ENCODE peak calls at places on chromosome 10, in seven cellular contexts. A is trophoblast cell, I is neuronal stem cell, Q is caudate nucleus, F is suprapubic skin, U is OCI-LY7, S is heart right ventricle. G is an unnamed sample.

GRCh38 chr10:36182059-36182654 is 540.1 kb upstream of the FZD8 start:
- DNase-seq in A (no peak), I (no peak), Q (no peak), F (no peak), U (no peak), S (no peak), G (no peak)

GRCh38 chr10:100568937-100569336 is 33.2 kb downstream of the HIF1AN start:
- DNase-seq in A (no peak), I (no peak), Q (no peak), F (no peak), U (no peak), S (no peak), G (peak; percentile 75)

GRCh38 chr10:33211123-33211878 is 123.2 kb downstream of the NRP1 start:
- DNase-seq in A (no peak), I (no peak), Q (no peak), F (no peak), U (no peak), S (no peak), G (no peak)

GRCh38 chr10:11336703-11337102 is 274.7 kb downstream of the USP6NL start:
- DNase-seq in A (peak; percentile 9), I (peak; percentile 54), Q (no peak), F (no peak), U (no peak), S (no peak), G (no peak)

GRCh38 chr10:74738052-74738451 is 88.3 kb upstream of the KAT6B start:
- DNase-seq in A (no peak), I (no peak), Q (no peak), F (no peak), U (peak; percentile 54), S (no peak), G (no peak)

GRCh38 chr10:101889256-101890210 is 45.9 kb upstream of the KCNIP2 start:
- DNase-seq in A (peak; percentile 91), I (peak; percentile 67), Q (peak; percentile 10), F (no peak), U (peak; percentile 79), S (peak; percentile 79), G (peak; percentile 87)

GRCh38 chr10:75430000-75430763 is 1.2 kb upstream of the LRMDA start:
- DNase-seq in A (no peak), I (peak; percentile 73), Q (no peak), F (no peak), U (peak; percentile 8), S (peak; percentile 75), G (peak; percentile 70)

GRCh38 chr10:77641788-77642397 is 4.3 kb upstream of the KCNMA1 start:
- DNase-seq in A (peak; percentile 93), I (peak; percentile 77), Q (no peak), F (no peak), U (peak; percentile 70), S (peak; percentile 66), G (peak; percentile 71)

GRCh38 chr10:96830511-96831199 is 1.4 kb upstream of the LCOR start:
- DNase-seq in A (peak; percentile 96), I (peak; percentile 75), Q (no peak), F (no peak), U (peak; percentile 88), S (peak; percentile 54), G (peak; percentile 76)

DNA sequence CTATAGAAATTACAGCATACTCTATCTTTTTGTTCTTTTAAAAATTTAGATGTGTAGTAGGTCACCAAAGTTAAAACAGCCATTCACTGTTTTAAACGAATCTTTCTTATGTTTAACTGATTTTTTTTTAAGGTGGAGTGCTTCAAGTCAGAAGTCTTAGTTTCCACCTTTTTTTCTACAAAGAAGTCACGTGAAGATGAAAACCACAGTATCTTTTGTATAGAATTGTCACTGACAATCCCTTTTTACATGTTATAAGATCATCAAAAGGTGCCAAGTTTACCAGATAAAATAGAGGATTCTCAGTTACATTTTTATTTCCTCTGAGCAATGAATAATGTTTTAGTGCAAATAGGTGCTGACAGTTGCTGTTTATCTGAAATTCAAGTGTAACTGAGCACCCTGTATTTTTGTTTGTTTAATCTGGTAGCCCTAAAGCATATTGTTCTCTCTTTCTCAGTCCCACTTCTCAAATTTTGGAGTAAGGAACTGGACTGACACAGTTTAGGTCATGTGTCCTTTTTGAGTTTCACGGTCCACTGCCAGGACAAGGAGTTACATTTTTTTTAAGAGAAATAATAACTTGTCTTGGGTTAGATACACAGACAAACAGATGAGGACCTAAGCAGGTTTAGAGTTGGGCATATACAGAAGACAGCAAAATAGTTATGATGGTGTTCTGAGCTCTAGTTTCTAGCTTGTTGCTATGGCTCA is 233.2 kb upstream of the MBL2 start:
- DNase-seq in A (no peak), I (no peak), Q (no peak), F (no peak), U (no peak), S (no peak), G (no peak)
- H3K27ac ChIP-seq in A (no peak overlapping the region), I (no peak overlapping the region), Q (no peak overlapping the region), F (no peak overlapping the region), U (no peak overlapping the region), S (no peak overlapping the region), G (no peak overlapping the region)

GRCh38 chr10:60964257-60965235 is 20.6 kb upstream of the RHOBTB1 start:
- DNase-seq in A (peak; percentile 98), I (peak; percentile 56), Q (peak; percentile 8), F (peak; percentile 86), U (peak; percentile 60), S (peak; percentile 80), G (peak; percentile 74)
- H3K27ac ChIP-seq in A (no peak overlapping the region), I (no peak overlapping the region), Q (peak overlapping the region; percentile 26), F (peak overlapping the region; percentile 76), U (no peak overlapping the region), S (peak overlapping the region; percentile 52), G (no peak overlapping the region)

DNA sequence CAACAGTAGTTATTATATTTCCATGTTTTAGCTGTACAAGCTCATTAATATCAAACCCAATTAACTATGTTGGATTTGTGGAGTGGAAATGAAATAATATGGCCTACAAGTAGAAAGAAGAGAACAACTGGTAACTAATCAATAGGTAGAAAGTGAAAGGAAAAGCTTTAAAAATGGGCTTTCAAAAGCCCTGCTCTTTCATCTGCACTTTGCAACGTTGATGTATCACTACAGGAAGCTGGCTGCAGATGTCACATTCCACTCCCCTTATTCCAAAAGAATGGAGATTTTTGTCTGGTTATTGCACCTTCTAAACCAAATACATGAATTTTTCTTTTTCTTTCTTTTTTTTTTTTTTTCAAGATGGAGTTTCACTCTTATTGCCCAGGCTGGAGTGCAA is 11.7 kb upstream of the MKI67 start:
- DNase-seq in A (peak; percentile 75), I (no peak), Q (no peak), F (no peak), U (no peak), S (no peak), G (no peak)
- H3K27ac ChIP-seq in A (no peak overlapping the region), I (no peak overlapping the region), Q (no peak overlapping the region), F (no peak overlapping the region), U (no peak overlapping the region), S (no peak overlapping the region), G (no peak overlapping the region)

DNA sequence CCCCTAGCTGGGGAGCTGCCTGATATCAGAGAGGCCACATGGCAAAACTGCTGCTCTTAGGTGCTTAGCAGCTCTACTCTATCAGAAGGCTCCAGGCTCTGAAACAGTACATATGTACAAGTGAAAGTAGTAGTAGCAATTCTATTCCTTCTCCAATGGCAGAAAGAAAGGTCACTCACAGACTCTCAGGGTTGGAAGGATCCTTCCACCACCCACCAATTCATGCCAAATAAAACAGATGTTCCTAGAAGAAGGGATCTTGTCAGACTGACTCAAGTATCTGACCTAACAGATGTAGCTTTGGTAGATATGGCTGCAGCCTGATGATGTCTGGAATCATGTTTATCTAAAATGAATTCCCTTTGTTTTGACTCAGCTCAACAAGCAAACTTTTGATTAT is 8.0 kb upstream of the ALDH18A1 start:
- DNase-seq in A (no peak), I (no peak), Q (no peak), F (no peak), U (no peak), S (no peak), G (no peak)
- H3K27ac ChIP-seq in A (no peak overlapping the region), I (no peak overlapping the region), Q (no peak overlapping the region), F (no peak overlapping the region), U (no peak overlapping the region), S (no peak overlapping the region), G (no peak overlapping the region)

DNA sequence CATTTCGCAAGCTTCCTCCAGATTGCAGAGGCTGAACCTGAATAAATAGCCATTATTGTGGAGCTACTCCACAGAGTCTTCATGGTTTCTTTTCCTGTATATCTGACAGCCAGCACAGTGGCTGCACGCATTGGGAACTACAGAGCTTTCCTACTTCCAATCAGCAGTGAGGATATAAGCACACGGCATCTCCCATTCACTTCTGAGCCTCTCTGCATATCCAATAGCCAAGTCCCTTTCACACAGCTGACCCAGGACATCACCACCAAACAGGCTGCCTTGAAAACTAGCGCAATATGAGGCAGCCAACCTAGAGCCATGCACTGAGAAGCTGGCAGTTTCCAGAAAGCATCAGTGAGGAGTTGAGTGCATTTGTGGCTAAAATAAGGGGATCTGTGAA is 11.6 kb downstream of the C10orf90 start:
- DNase-seq in A (no peak), I (no peak), Q (no peak), F (no peak), U (no peak), S (no peak), G (no peak)
- H3K27ac ChIP-seq in A (no peak overlapping the region), I (no peak overlapping the region), Q (peak overlapping the region; percentile 97), F (no peak overlapping the region), U (no peak overlapping the region), S (no peak overlapping the region), G (no peak overlapping the region)

DNA sequence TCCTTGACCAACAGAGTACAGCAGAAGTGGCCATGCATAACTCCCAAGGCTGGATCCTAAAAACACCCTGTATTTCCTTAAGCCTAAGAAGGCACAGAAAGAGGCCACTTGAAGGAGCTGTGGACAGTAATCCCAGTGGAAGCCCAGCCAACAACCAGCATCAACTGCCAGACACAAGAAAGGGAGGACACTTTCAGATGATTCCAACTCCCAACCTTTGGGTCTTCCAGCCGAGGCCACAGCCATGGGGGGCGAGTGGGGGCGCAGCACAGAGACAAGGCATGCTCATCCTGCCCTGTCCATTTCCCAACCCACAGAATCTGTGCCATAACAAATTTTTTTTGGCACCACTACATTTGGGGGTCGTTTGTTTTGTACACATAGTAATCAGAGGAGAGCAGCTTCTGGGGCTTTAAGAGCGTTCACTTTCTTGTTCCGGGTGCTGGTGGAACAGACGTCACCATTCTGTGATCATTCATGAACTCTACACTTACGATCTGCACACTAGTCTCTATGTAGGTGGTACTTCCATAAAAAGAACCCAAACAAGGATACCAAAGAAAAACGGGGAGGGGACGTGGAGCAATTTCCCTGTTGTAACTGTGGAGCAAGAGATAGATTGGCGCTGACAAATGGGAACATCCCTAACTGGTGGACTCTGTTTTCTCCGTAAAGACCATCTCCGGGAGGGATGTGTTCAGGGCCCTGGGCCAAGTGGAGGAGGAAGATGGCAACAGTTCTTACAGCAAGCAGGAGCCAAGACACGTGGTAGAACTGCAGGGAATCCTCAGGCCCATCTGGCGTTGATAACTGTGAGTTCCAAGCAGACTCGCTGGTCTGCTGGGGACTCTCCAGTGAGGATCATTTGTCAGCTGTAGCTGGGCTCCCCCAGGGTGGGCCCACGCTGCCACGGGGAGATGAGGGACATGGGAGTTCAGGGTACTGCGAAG is 5.9 kb upstream of the SLC29A3 start:
- DNase-seq in A (no peak), I (no peak), Q (no peak), F (peak; percentile 86), U (no peak), S (peak; percentile 58), G (peak; percentile 64)
- H3K27ac ChIP-seq in A (no peak overlapping the region), I (no peak overlapping the region), Q (no peak overlapping the region), F (peak overlapping the region; percentile 62), U (no peak overlapping the region), S (peak overlapping the region; percentile 36), G (peak overlapping the region; percentile 59)

G was measured in WERI-Rb-1.